ENCODE peak calls at places on chromosome 5, in nine cellular contexts. One of them, this sample, is unnamed.

GRCh38 chr5:125005287-125005686 is 258.8 kb upstream of the ZNF608 start:
- DNase-seq in SK-N-MC: no peak
- DNase-seq in GM12891: no peak
- DNase-seq in sigmoid colon: no peak
- DNase-seq in K562: no peak
- DNase-seq in SK-N-SH: peak; percentile 12
- DNase-seq in GM12878: no peak
- DNase-seq in spleen: no peak
- DNase-seq in HepG2: no peak
- DNase-seq in this sample: no peak

GRCh38 chr5:93717162-93717561 is 24.2 kb downstream of the POU5F2 start:
- DNase-seq in SK-N-MC: no peak
- DNase-seq in GM12891: no peak
- DNase-seq in sigmoid colon: no peak
- DNase-seq in K562: no peak
- DNase-seq in SK-N-SH: no peak
- DNase-seq in GM12878: no peak
- DNase-seq in spleen: no peak
- DNase-seq in HepG2: peak; percentile 45
- DNase-seq in this sample: no peak

GRCh38 chr5:139845846-139846681 is 50.5 kb downstream of the PSD2 start:
- DNase-seq in SK-N-MC: no peak
- DNase-seq in GM12891: no peak
- DNase-seq in sigmoid colon: no peak
- DNase-seq in K562: no peak
- DNase-seq in SK-N-SH: no peak
- DNase-seq in GM12878: no peak
- DNase-seq in spleen: peak; percentile 69
- DNase-seq in HepG2: no peak
- DNase-seq in this sample: no peak

GRCh38 chr5:157718529-157718928 is 12.7 kb upstream of the THG1L start:
- DNase-seq in SK-N-MC: no peak
- DNase-seq in GM12891: no peak
- DNase-seq in sigmoid colon: no peak
- DNase-seq in K562: peak; percentile 53
- DNase-seq in SK-N-SH: peak; percentile 61
- DNase-seq in GM12878: peak; percentile 28
- DNase-seq in spleen: no peak
- DNase-seq in HepG2: peak; percentile 23
- DNase-seq in this sample: no peak

GRCh38 chr5:16135003-16135402 is 44.6 kb downstream of the MARCHF11 start:
- DNase-seq in SK-N-MC: no peak
- DNase-seq in GM12891: no peak
- DNase-seq in sigmoid colon: no peak
- DNase-seq in K562: no peak
- DNase-seq in SK-N-SH: peak; percentile 44
- DNase-seq in GM12878: no peak
- DNase-seq in spleen: no peak
- DNase-seq in HepG2: no peak
- DNase-seq in this sample: no peak

GRCh38 chr5:43312076-43312620 is 1.1 kb downstream of the HMGCS1 start:
- DNase-seq in SK-N-MC: no peak
- DNase-seq in GM12891: no peak
- DNase-seq in sigmoid colon: no peak
- DNase-seq in K562: no peak
- DNase-seq in SK-N-SH: no peak
- DNase-seq in GM12878: no peak
- DNase-seq in spleen: no peak
- DNase-seq in HepG2: no peak
- DNase-seq in this sample: no peak

GRCh38 chr5:61332891-61333350 is 863 bp downstream of the ZSWIM6 start:
- DNase-seq in SK-N-MC: no peak
- DNase-seq in GM12891: peak; percentile 37
- DNase-seq in sigmoid colon: peak; percentile 84
- DNase-seq in K562: peak; percentile 33
- DNase-seq in SK-N-SH: peak; percentile 76
- DNase-seq in GM12878: no peak
- DNase-seq in spleen: peak; percentile 93
- DNase-seq in HepG2: no peak
- DNase-seq in this sample: peak; percentile 50

GRCh38 chr5:173963107-173963506 is 25.9 kb upstream of the C5orf47 start:
- DNase-seq in SK-N-MC: no peak
- DNase-seq in GM12891: no peak
- DNase-seq in sigmoid colon: no peak
- DNase-seq in K562: no peak
- DNase-seq in SK-N-SH: no peak
- DNase-seq in GM12878: no peak
- DNase-seq in spleen: no peak
- DNase-seq in HepG2: no peak
- DNase-seq in this sample: no peak

GRCh38 chr5:64939772-64940510 is 171.2 kb downstream of the CWC27 start:
- DNase-seq in SK-N-MC: no peak
- DNase-seq in GM12891: no peak
- DNase-seq in sigmoid colon: peak; percentile 63
- DNase-seq in K562: peak; percentile 23
- DNase-seq in SK-N-SH: no peak
- DNase-seq in GM12878: no peak
- DNase-seq in spleen: peak; percentile 44
- DNase-seq in HepG2: peak; percentile 79
- DNase-seq in this sample: peak; percentile 64

GRCh38 chr5:119049824-119050449 is 20.9 kb upstream of the DMXL1 start:
- DNase-seq in SK-N-MC: peak; percentile 82
- DNase-seq in GM12891: no peak
- DNase-seq in sigmoid colon: no peak
- DNase-seq in K562: no peak
- DNase-seq in SK-N-SH: no peak
- DNase-seq in GM12878: no peak
- DNase-seq in spleen: no peak
- DNase-seq in HepG2: no peak
- DNase-seq in this sample: no peak

GRCh38 chr5:167982-168660 is 23.2 kb upstream of the LRRC14B start:
- DNase-seq in SK-N-MC: no peak
- DNase-seq in GM12891: no peak
- DNase-seq in sigmoid colon: peak; percentile 62
- DNase-seq in K562: no peak
- DNase-seq in SK-N-SH: no peak
- DNase-seq in GM12878: no peak
- DNase-seq in spleen: peak; percentile 60
- DNase-seq in HepG2: no peak
- DNase-seq in this sample: no peak

GRCh38 chr5:6849569-6849968 is 136.3 kb downstream of the TENT4A start:
- DNase-seq in SK-N-MC: no peak
- DNase-seq in GM12891: no peak
- DNase-seq in sigmoid colon: no peak
- DNase-seq in K562: no peak
- DNase-seq in SK-N-SH: no peak
- DNase-seq in GM12878: no peak
- DNase-seq in spleen: no peak
- DNase-seq in HepG2: no peak
- DNase-seq in this sample: no peak

GRCh38 chr5:6845856-6846255 is 132.6 kb downstream of the TENT4A start:
- DNase-seq in SK-N-MC: no peak
- DNase-seq in GM12891: no peak
- DNase-seq in sigmoid colon: no peak
- DNase-seq in K562: no peak
- DNase-seq in SK-N-SH: no peak
- DNase-seq in GM12878: no peak
- DNase-seq in spleen: no peak
- DNase-seq in HepG2: no peak
- DNase-seq in this sample: no peak

GRCh38 chr5:6847896-6848295 is 134.7 kb downstream of the TENT4A start:
- DNase-seq in SK-N-MC: no peak
- DNase-seq in GM12891: no peak
- DNase-seq in sigmoid colon: no peak
- DNase-seq in K562: no peak
- DNase-seq in SK-N-SH: no peak
- DNase-seq in GM12878: no peak
- DNase-seq in spleen: no peak
- DNase-seq in HepG2: no peak
- DNase-seq in this sample: no peak

GRCh38 chr5:6843335-6843734 is 130.1 kb downstream of the TENT4A start:
- DNase-seq in SK-N-MC: no peak
- DNase-seq in GM12891: no peak
- DNase-seq in sigmoid colon: no peak
- DNase-seq in K562: no peak
- DNase-seq in SK-N-SH: no peak
- DNase-seq in GM12878: no peak
- DNase-seq in spleen: no peak
- DNase-seq in HepG2: no peak
- DNase-seq in this sample: no peak

GRCh38 chr5:6843821-6844220 is 130.6 kb downstream of the TENT4A start:
- DNase-seq in SK-N-MC: no peak
- DNase-seq in GM12891: no peak
- DNase-seq in sigmoid colon: no peak
- DNase-seq in K562: no peak
- DNase-seq in SK-N-SH: no peak
- DNase-seq in GM12878: no peak
- DNase-seq in spleen: no peak
- DNase-seq in HepG2: no peak
- DNase-seq in this sample: no peak
- TF ChIP-seq POLR2AphosphoS5 in SK-N-MC: no peak
- TF ChIP-seq POLR2AphosphoS5 in GM12891: no peak
- TF ChIP-seq POLR2AphosphoS5 in sigmoid colon: no peak
- TF ChIP-seq POLR2AphosphoS5 in K562: no peak
- TF ChIP-seq POLR2AphosphoS5 in SK-N-SH: no peak
- TF ChIP-seq POLR2AphosphoS5 in GM12878: no peak
- TF ChIP-seq POLR2AphosphoS5 in spleen: no peak
- TF ChIP-seq POLR2AphosphoS5 in HepG2: no peak
- TF ChIP-seq POLR2AphosphoS5 in this sample: no peak

DNA sequence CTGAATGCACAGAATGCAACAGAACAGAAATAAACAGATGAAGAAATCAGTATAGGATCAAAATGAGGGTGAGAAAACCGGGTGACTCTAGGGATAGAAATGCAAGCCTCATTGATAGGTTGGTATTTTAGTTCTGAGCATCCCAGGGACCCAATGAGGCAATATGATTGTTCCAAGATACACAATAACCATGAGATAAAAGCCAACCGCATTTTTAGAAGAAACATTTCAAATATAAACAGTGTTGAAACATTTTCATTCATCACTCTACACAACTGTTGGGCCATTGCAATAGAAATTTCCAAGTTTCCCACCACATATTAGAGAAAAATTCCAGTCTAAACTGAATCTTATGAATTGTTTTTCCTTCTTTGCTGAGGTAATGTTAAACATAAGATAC is 452.3 kb upstream of the PTGER4 start:
- DNase-seq in SK-N-MC: no peak
- DNase-seq in GM12891: no peak
- DNase-seq in sigmoid colon: no peak
- DNase-seq in K562: no peak
- DNase-seq in SK-N-SH: no peak
- DNase-seq in GM12878: no peak
- DNase-seq in spleen: no peak
- DNase-seq in HepG2: no peak
- DNase-seq in this sample: no peak
- TF ChIP-seq POLR2AphosphoS5 in SK-N-MC: no peak
- TF ChIP-seq POLR2AphosphoS5 in GM12891: no peak
- TF ChIP-seq POLR2AphosphoS5 in sigmoid colon: no peak
- TF ChIP-seq POLR2AphosphoS5 in K562: no peak
- TF ChIP-seq POLR2AphosphoS5 in SK-N-SH: no peak
- TF ChIP-seq POLR2AphosphoS5 in GM12878: no peak
- TF ChIP-seq POLR2AphosphoS5 in spleen: no peak
- TF ChIP-seq POLR2AphosphoS5 in HepG2: no peak
- TF ChIP-seq POLR2AphosphoS5 in this sample: no peak

GRCh38 chr5:68171101-68171558 is 44.4 kb upstream of the PIK3R1 start:
- DNase-seq in SK-N-MC: no peak
- DNase-seq in GM12891: no peak
- DNase-seq in sigmoid colon: peak; percentile 98
- DNase-seq in K562: no peak
- DNase-seq in SK-N-SH: no peak
- DNase-seq in GM12878: no peak
- DNase-seq in spleen: no peak
- DNase-seq in HepG2: no peak
- DNase-seq in this sample: peak; percentile 31
- TF ChIP-seq POLR2AphosphoS5 in SK-N-MC: no peak
- TF ChIP-seq POLR2AphosphoS5 in GM12891: no peak
- TF ChIP-seq POLR2AphosphoS5 in sigmoid colon: peak; percentile 96
- TF ChIP-seq POLR2AphosphoS5 in K562: no peak
- TF ChIP-seq POLR2AphosphoS5 in SK-N-SH: no peak
- TF ChIP-seq POLR2AphosphoS5 in GM12878: no peak
- TF ChIP-seq POLR2AphosphoS5 in spleen: peak; percentile 57
- TF ChIP-seq POLR2AphosphoS5 in HepG2: no peak
- TF ChIP-seq POLR2AphosphoS5 in this sample: peak; percentile 97

GRCh38 chr5:159263569-159263905 is 447 bp downstream of the UBLCP1 start:
- DNase-seq in SK-N-MC: no peak
- DNase-seq in GM12891: no peak
- DNase-seq in sigmoid colon: no peak
- DNase-seq in K562: no peak
- DNase-seq in SK-N-SH: no peak
- DNase-seq in GM12878: no peak
- DNase-seq in spleen: no peak
- DNase-seq in HepG2: no peak
- DNase-seq in this sample: no peak

GRCh38 chr5:159262472-159262858 is 625 bp upstream of the UBLCP1 start:
- DNase-seq in SK-N-MC: no peak
- DNase-seq in GM12891: no peak
- DNase-seq in sigmoid colon: no peak
- DNase-seq in K562: no peak
- DNase-seq in SK-N-SH: peak; percentile 33
- DNase-seq in GM12878: no peak
- DNase-seq in spleen: no peak
- DNase-seq in HepG2: no peak
- DNase-seq in this sample: no peak

GRCh38 chr5:159258361-159258760 is 4.7 kb upstream of the UBLCP1 start:
- DNase-seq in SK-N-MC: no peak
- DNase-seq in GM12891: no peak
- DNase-seq in sigmoid colon: no peak
- DNase-seq in K562: no peak
- DNase-seq in SK-N-SH: no peak
- DNase-seq in GM12878: no peak
- DNase-seq in spleen: no peak
- DNase-seq in HepG2: no peak
- DNase-seq in this sample: no peak

GRCh38 chr5:159257629-159258283 is 5.3 kb upstream of the UBLCP1 start:
- DNase-seq in SK-N-MC: no peak
- DNase-seq in GM12891: no peak
- DNase-seq in sigmoid colon: no peak
- DNase-seq in K562: no peak
- DNase-seq in SK-N-SH: no peak
- DNase-seq in GM12878: no peak
- DNase-seq in spleen: no peak
- DNase-seq in HepG2: peak; percentile 73
- DNase-seq in this sample: no peak

DNA sequence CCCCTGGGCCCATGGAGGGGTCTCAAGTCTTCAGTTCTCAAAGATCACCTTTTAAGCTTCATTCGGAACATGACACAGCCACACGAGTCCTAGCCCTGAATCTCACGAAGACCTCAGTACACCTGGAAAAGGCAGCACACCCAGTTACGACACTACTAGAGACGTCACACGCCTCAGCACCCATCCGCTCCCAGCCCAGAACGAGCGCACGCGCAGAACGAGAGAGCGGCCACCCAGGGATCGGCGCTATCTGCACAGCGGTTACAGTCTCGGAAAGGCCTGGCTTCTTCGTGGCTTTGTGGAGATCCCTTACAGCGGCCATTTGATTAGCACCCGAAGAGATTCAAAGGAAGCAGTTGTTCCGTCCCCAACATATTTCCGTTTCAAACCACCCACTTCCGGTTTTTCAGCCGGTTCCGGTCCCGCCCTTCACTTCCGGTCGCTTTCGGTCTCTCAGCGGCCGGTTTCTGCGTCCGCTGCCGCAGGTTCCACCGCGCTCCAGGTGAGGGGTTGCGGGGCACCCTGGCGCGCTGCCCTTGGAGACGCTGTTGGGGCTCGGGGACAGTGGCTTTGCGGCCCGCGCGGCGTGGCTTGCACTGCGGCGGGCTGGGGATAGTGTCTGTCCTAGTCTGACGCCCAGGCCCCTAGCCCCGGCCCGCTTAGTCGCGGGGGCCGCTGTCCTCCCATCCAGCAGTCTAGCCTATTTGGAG is at the start of gene UBLCP1:
- DNase-seq in SK-N-MC: peak; percentile 22
- DNase-seq in GM12891: peak; percentile 79
- DNase-seq in sigmoid colon: peak; percentile 89
- DNase-seq in K562: peak; percentile 86
- DNase-seq in SK-N-SH: peak; percentile 90
- DNase-seq in GM12878: peak; percentile 60
- DNase-seq in spleen: peak; percentile 94
- DNase-seq in HepG2: peak; percentile 76
- DNase-seq in this sample: peak; percentile 84
- TF ChIP-seq POLR2AphosphoS5 in SK-N-MC: peak; percentile 92
- TF ChIP-seq POLR2AphosphoS5 in GM12891: peak; percentile 93
- TF ChIP-seq POLR2AphosphoS5 in sigmoid colon: peak; percentile 72
- TF ChIP-seq POLR2AphosphoS5 in K562: peak; percentile 85
- TF ChIP-seq POLR2AphosphoS5 in SK-N-SH: peak; percentile 97
- TF ChIP-seq POLR2AphosphoS5 in GM12878: peak; percentile 93
- TF ChIP-seq POLR2AphosphoS5 in spleen: peak; percentile 90
- TF ChIP-seq POLR2AphosphoS5 in HepG2: peak; percentile 88
- TF ChIP-seq POLR2AphosphoS5 in this sample: peak; percentile 58

This sample was measured in stomach.